ENCODE peak calls at places on chromosomes 13 and 19, in seven cellular contexts. R, V, E, W, K, X and Q are unnamed samples.

GRCh38 chr19:15644066-15644741 is 3.5 kb downstream of the CYP4F3 start:
- DNase-seq in E (no peak), K (no peak), V (no peak), X (no peak), R (no peak), W (no peak), Q (no peak)

GRCh38 chr13:66558511-66558910 is 671.6 kb downstream of the PCDH9 start:
- DNase-seq in E (no peak), R (no peak), V (no peak), X (no peak), W (no peak), K (no peak), Q (no peak)

GRCh38 chr13:111206148-111206547 is 91.0 kb downstream of the ARHGEF7 start:
- DNase-seq in W (no peak), R (no peak), V (no peak), E (no peak), K (no peak), X (no peak), Q (no peak)

GRCh38 chr13:48662226-48662625 is 8.5 kb downstream of the CYSLTR2 start:
- DNase-seq in E (no peak), X (no peak), V (no peak), W (no peak), R (no peak), K (no peak), Q (no peak)

GRCh38 chr19:7729831-7730285 is 2.1 kb downstream of the CLEC4G start:
- DNase-seq in X (no peak), K (peak; percentile 79), E (no peak), W (no peak), V (no peak), R (no peak), Q (no peak)

GRCh38 chr13:48979892-48980291 is 4.2 kb downstream of the FNDC3A start:
- DNase-seq in R (no peak), X (no peak), E (no peak), K (no peak), V (no peak), W (no peak), Q (no peak)

GRCh38 chr13:111518161-111518791 is 197.8 kb downstream of the TEX29 start:
- DNase-seq in E (no peak), W (no peak), R (no peak), K (peak; percentile 32), X (no peak), V (no peak), Q (no peak)

GRCh38 chr19:47284324-47284899 is 9.7 kb downstream of the INAFM1 start:
- DNase-seq in V (peak; percentile 51), E (no peak), K (no peak), R (no peak), X (no peak), W (no peak), Q (no peak)

GRCh38 chr19:36079389-36079788 is 24.7 kb downstream of the WDR62 start:
- DNase-seq in X (no peak), E (no peak), V (no peak), R (no peak), K (no peak), W (no peak), Q (no peak)

GRCh38 chr19:5273782-5274181 is 66.8 kb downstream of the PTPRS start:
- DNase-seq in E (no peak), X (no peak), R (no peak), V (no peak), K (no peak), W (no peak), Q (no peak)

GRCh38 chr19:10393137-10393536 is 10.2 kb downstream of the CDC37 start:
- DNase-seq in K (no peak), E (no peak), V (no peak), X (no peak), R (no peak), W (no peak), Q (no peak)

GRCh38 chr13:28449826-28450773 is 44.8 kb downstream of the FLT1 start:
- DNase-seq in W (no peak), E (no peak), R (no peak), V (no peak), K (no peak), X (no peak), Q (no peak)

GRCh38 chr19:8393192-8393870 is 3.2 kb downstream of the RAB11B start:
- DNase-seq in W (no peak), V (no peak), K (no peak), R (no peak), X (no peak), E (no peak), Q (no peak)

GRCh38 chr13:99507054-99507453 is 5.8 kb downstream of the TM9SF2 start:
- DNase-seq in E (no peak), R (no peak), K (no peak), V (no peak), W (no peak), X (no peak), Q (no peak)

GRCh38 chr19:1251503-1252220 is 3.3 kb downstream of the MIDN start:
- DNase-seq in X (no peak), R (no peak), V (peak; percentile 81), E (no peak), W (peak; percentile 52), K (peak; percentile 96), Q (peak; percentile 60)

GRCh38 chr19:16199275-16199932 is 1.7 kb downstream of the AP1M1 start:
- DNase-seq in R (no peak), X (peak; percentile 57), K (no peak), E (peak; percentile 8), V (no peak), W (no peak), Q (no peak)

GRCh38 chr13:44934724-44935123 is 54.5 kb downstream of the NUFIP1 start:
- DNase-seq in R (no peak), K (no peak), E (no peak), V (no peak), X (no peak), W (no peak), Q (no peak)

GRCh38 chr19:38952395-38953165 is 21.8 kb downstream of the MRPS12 start:
- DNase-seq in K (peak; percentile 18), V (no peak), X (peak; percentile 39), E (no peak), W (peak; percentile 26), R (no peak), Q (no peak)

GRCh38 chr19:18464646-18465045 is 26.7 kb upstream of the ISYNA1 start:
- DNase-seq in E (no peak), W (peak; percentile 79), V (peak; percentile 22), X (peak; percentile 80), K (peak; percentile 79), R (peak; percentile 76), Q (peak; percentile 81)
- TF ChIP-seq POLR2A in E (no peak), W (no peak), V (no peak), X (no peak), K (no peak), R (peak; percentile 34), Q (no peak)

GRCh38 chr19:19594371-19594770 is 24.1 kb downstream of the PBX4 start:
- DNase-seq in E (no peak), R (no peak), K (no peak), W (no peak), V (no peak), X (no peak), Q (no peak)

GRCh38 chr19:19595171-19595701 is 23.3 kb downstream of the PBX4 start:
- DNase-seq in K (no peak), R (no peak), X (peak; percentile 76), E (no peak), W (no peak), V (no peak), Q (no peak)

GRCh38 chr19:19600793-19601346 is 17.6 kb downstream of the PBX4 start:
- DNase-seq in K (no peak), V (no peak), E (no peak), W (no peak), X (no peak), R (no peak), Q (no peak)

GRCh38 chr19:19599190-19599535 is 19.3 kb downstream of the PBX4 start:
- DNase-seq in K (no peak), E (no peak), R (no peak), X (no peak), W (no peak), V (no peak), Q (no peak)

GRCh38 chr19:19597809-19598306 is 20.6 kb downstream of the PBX4 start:
- DNase-seq in V (peak; percentile 54), X (no peak), W (no peak), K (no peak), E (peak; percentile 45), R (no peak), Q (no peak)
- TF ChIP-seq POLR2A in V (no peak), X (no peak), W (no peak), K (peak; percentile 23), E (peak; percentile 77), R (no peak), Q (no peak)

GRCh38 chr13:105773887-105774538 is 761.4 kb downstream of the EFNB2 start:
- DNase-seq in W (no peak), V (no peak), R (no peak), X (no peak), K (no peak), E (no peak), Q (peak; percentile 41)
- TF ChIP-seq POLR2A in W (no peak), V (no peak), R (no peak), X (no peak), K (no peak), E (no peak), Q (no peak)

GRCh38 chr19:17751912-17752273 is 616 bp downstream of the FCHO1 start:
- DNase-seq in X (no peak), E (no peak), R (no peak), V (no peak), K (no peak), W (no peak), Q (no peak)

GRCh38 chr19:17747205-17748098 is 3.8 kb upstream of the FCHO1 start:
- DNase-seq in X (peak; percentile 96), K (peak; percentile 97), E (peak; percentile 92), R (peak; percentile 74), V (peak; percentile 95), W (peak; percentile 95), Q (peak; percentile 95)

GRCh38 chr19:17749912-17750317 is 1.4 kb upstream of the FCHO1 start:
- DNase-seq in R (no peak), K (no peak), X (no peak), V (no peak), W (no peak), E (no peak), Q (no peak)

GRCh38 chr19:17751103-17751911 is at the start of gene FCHO1:
- DNase-seq in V (peak; percentile 95), E (peak; percentile 58), K (peak; percentile 95), R (no peak), X (peak; percentile 51), W (peak; percentile 80), Q (no peak)

DNA sequence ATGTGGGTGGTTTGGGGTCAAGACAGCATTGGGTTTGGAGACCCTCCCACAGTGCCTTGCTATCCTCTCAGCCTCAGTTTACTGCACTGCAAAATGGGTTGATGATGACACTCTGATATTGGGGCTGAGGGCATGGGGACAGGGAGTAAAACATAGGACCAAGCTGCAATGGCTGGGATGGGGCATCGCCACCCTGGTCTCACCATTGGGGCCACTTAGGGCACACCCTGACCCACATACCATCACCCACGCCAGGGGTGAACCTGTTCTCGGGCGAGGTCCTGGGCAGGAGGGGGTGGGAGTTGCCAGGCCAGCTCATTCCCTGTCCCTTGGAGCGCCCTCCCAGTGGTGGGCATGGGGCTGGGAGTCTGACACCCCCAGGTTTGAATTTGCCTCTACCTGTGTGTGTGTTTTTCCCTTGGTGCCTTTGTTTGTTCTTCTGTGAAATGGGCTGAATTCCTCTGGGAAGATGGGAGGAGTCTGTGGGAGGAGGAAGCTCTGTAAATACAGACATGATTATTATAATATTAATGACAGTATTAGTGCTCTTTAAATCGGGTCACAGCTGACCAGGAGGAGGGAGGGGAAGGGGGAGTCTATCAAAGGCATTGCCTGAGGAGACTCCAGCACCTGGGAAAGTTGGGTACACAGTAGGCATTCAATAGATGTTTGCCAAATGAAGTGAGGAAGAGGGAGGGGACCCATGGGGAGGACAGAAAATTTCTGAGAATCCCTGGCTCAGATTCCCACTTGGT is 2.2 kb upstream of the FCHO1 start:
- DNase-seq in W (no peak), R (no peak), K (no peak), V (no peak), X (no peak), E (no peak), Q (no peak)
- TF ChIP-seq POLR2A in W (no peak), R (no peak), K (no peak), V (no peak), X (no peak), E (no peak), Q (no peak)